ENCODE peak calls at places on chromosomes 5 and 9, in six cellular contexts. D is coronary artery; R is CD4-positive, alpha-beta memory T cell; I is Right ventricle myocardium inferior; E is BE2C; J is CD4-positive, alpha-beta T cell. U is an unnamed sample.

GRCh38 chr9:14868772-14869583 is 41.2 kb downstream of the FREM1 start:
- DNase-seq in R (no peak), I (no peak), E (no peak), D (no peak), J (no peak), U (no peak)

GRCh38 chr5:72788851-72789505 is 27.5 kb upstream of the TNPO1 start:
- DNase-seq in R (no peak), I (no peak), J (no peak), E (no peak), D (no peak), U (no peak)

GRCh38 chr5:89083791-89084190 is 200.8 kb upstream of the MEF2C start:
- DNase-seq in R (no peak), D (no peak), I (no peak), E (no peak), J (no peak), U (no peak)

GRCh38 chr9:17349816-17350215 is 215.0 kb downstream of the CNTLN start:
- DNase-seq in D (no peak), R (no peak), J (no peak), E (no peak), I (no peak), U (no peak)

GRCh38 chr5:134140530-134141201 is 26.2 kb downstream of the TCF7 start:
- DNase-seq in E (peak), R (peak), J (peak), D (no peak), I (no peak), U (no peak)

GRCh38 chr9:7125231-7125630 is 367.5 kb downstream of the KDM4C start:
- DNase-seq in I (no peak), E (no peak), J (no peak), D (no peak), R (no peak), U (no peak)

GRCh38 chr5:119032653-119033052 is 38.2 kb upstream of the DMXL1 start:
- DNase-seq in J (no peak), D (no peak), E (no peak), R (no peak), I (no peak), U (no peak)

GRCh38 chr5:151234476-151235238 is 10.8 kb upstream of the CCDC69 start:
- DNase-seq in R (no peak), E (no peak), I (peak), J (peak), D (no peak), U (no peak)

GRCh38 chr9:68493953-68494541 is 46.6 kb downstream of the TMEM252 start:
- DNase-seq in E (no peak), I (no peak), D (no peak), R (no peak), J (no peak), U (no peak)

GRCh38 chr5:15791859-15792258 is 291.9 kb downstream of the FBXL7 start:
- DNase-seq in D (no peak), J (no peak), I (no peak), E (no peak), R (no peak), U (no peak)

GRCh38 chr5:171342362-171343111 is 33.5 kb downstream of the TLX3 start:
- DNase-seq in R (peak), J (no peak), D (no peak), E (peak), I (no peak), U (no peak)

GRCh38 chr5:168479166-168479565 is 7.1 kb upstream of the RARS1 start:
- DNase-seq in I (no peak), E (no peak), J (no peak), R (no peak), D (no peak), U (no peak)

GRCh38 chr5:74185599-74185998 is 454.9 kb downstream of the ENC1 start:
- DNase-seq in I (no peak), E (peak), J (no peak), R (no peak), D (no peak), U (no peak)

U was measured in brain pericyte.